ENCODE peak calls at places on chromosomes 1 and 21, in ten cellular contexts. M is upper lobe of left lung, K is esophagus muscularis mucosa, F is transverse colon, A is breast epithelium, J is lower leg skin, D is GM12891, W is heart left ventricle, H is Peyer's patch, B is IMR-90. C is an unnamed sample.

GRCh38 chr1:209937996-209938959 is at the start of gene SYT14:
- DNase-seq in M (peak; percentile 65), K (no peak), F (no peak), A (no peak), J (no peak), D (no peak), W (no peak), H (no peak), B (peak; percentile 25), C (peak; percentile 81)

GRCh38 chr1:202274611-202275010 is 67.1 kb downstream of the UBE2T start:
- DNase-seq in M (no peak), K (no peak), F (peak; percentile 20), A (no peak), J (no peak), D (peak; percentile 30), W (peak; percentile 36), H (no peak), B (peak; percentile 12), C (no peak)

GRCh38 chr1:228494970-228495853 is 8.0 kb downstream of the RNF187 start:
- DNase-seq in M (no peak), K (no peak), F (no peak), A (no peak), J (no peak), D (no peak), W (no peak), H (no peak), B (no peak), C (no peak)

GRCh38 chr21:44550807-44551206 is 498 bp downstream of the KRTAP10-2 start:
- DNase-seq in M (peak; percentile 56), K (peak; percentile 68), F (peak; percentile 4), A (no peak), J (no peak), D (no peak), W (peak; percentile 9), H (no peak), B (no peak), C (no peak)

GRCh38 chr1:54287176-54287650 is 87.2 kb downstream of the MRPL37 start:
- DNase-seq in M (no peak), K (no peak), F (peak; percentile 86), A (peak; percentile 74), J (peak; percentile 74), D (peak; percentile 59), W (peak; percentile 72), H (peak; percentile 86), B (peak; percentile 55), C (peak; percentile 88)

GRCh38 chr1:247407180-247407616 is 8.8 kb upstream of the NLRP3 start:
- DNase-seq in M (peak; percentile 85), K (no peak), F (peak; percentile 37), A (no peak), J (peak; percentile 21), D (peak; percentile 36), W (no peak), H (no peak), B (no peak), C (no peak)

GRCh38 chr1:8660455-8660854 is 157.0 kb downstream of the RERE start:
- DNase-seq in M (no peak), K (no peak), F (no peak), A (no peak), J (peak; percentile 40), D (no peak), W (peak; percentile 47), H (no peak), B (peak; percentile 94), C (peak; percentile 41)

GRCh38 chr1:7871136-7871535 is 18.3 kb upstream of the UTS2 start:
- DNase-seq in M (no peak), K (no peak), F (no peak), A (no peak), J (no peak), D (no peak), W (no peak), H (no peak), B (no peak), C (no peak)

GRCh38 chr21:15134711-15135110 is 69.9 kb upstream of the NRIP1 start:
- DNase-seq in M (no peak), K (no peak), F (peak; percentile 66), A (no peak), J (no peak), D (no peak), W (no peak), H (no peak), B (no peak), C (no peak)

GRCh38 chr1:163173121-163173520 is 29.6 kb downstream of the RGS5 start:
- DNase-seq in M (no peak), K (no peak), F (no peak), A (no peak), J (no peak), D (no peak), W (no peak), H (no peak), B (no peak), C (no peak)

GRCh38 chr1:119330062-119330939 is 38.3 kb upstream of the HAO2 start:
- DNase-seq in M (no peak), K (no peak), F (no peak), A (no peak), J (no peak), D (no peak), W (no peak), H (no peak), B (no peak), C (no peak)

GRCh38 chr1:219533280-219533679 is 79.6 kb downstream of the ZC3H11B start:
- DNase-seq in M (no peak), K (no peak), F (no peak), A (no peak), J (peak; percentile 37), D (no peak), W (no peak), H (no peak), B (no peak), C (no peak)

GRCh38 chr1:171366099-171366498 is 52.1 kb downstream of the FMO4 start:
- DNase-seq in M (no peak), K (no peak), F (no peak), A (no peak), J (no peak), D (no peak), W (no peak), H (no peak), B (no peak), C (no peak)

GRCh38 chr1:171372418-171373088 is 58.6 kb downstream of the FMO4 start:
- DNase-seq in M (no peak), K (no peak), F (no peak), A (no peak), J (no peak), D (no peak), W (no peak), H (no peak), B (no peak), C (no peak)

DNA sequence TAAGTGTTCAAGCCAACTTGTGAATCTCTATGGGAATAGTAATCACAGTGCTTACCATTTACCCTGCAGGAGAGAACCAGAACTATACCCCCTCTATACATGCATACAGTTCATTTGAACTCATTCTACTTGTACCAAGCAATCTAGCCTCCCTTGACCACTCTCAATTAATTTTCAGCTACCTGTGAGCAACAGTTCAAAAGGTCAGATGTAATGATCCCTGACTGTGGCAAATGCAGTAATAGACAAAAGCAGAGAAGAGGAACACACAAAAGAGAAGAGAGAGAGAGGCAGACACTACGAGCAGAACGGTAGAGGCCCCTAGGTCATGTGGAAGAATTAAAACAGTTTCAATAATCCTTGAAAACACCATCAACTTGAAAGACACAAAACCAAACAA is 52.8 kb downstream of the FMO4 start:
- DNase-seq in M (no peak), K (no peak), F (no peak), A (no peak), J (no peak), D (no peak), W (no peak), H (no peak), B (no peak), C (no peak)
- TF ChIP-seq POLR2A in M (no peak), K (no peak), F (no peak), A (no peak), J (no peak), D (no peak), W (no peak), H (no peak), B (no peak), C (no peak)

GRCh38 chr1:231554969-231555368 is 26.5 kb downstream of the TSNAX start:
- DNase-seq in M (no peak), K (no peak), F (no peak), A (no peak), J (no peak), D (no peak), W (no peak), H (no peak), B (no peak), C (no peak)

GRCh38 chr1:231544943-231545592 is 16.6 kb downstream of the TSNAX start:
- DNase-seq in M (no peak), K (no peak), F (no peak), A (no peak), J (no peak), D (no peak), W (no peak), H (no peak), B (no peak), C (no peak)

GRCh38 chr1:231553320-231553719 is 24.9 kb downstream of the TSNAX start:
- DNase-seq in M (no peak), K (no peak), F (no peak), A (no peak), J (no peak), D (no peak), W (no peak), H (no peak), B (no peak), C (no peak)

GRCh38 chr1:231549733-231550447 is 21.4 kb downstream of the TSNAX start:
- DNase-seq in M (no peak), K (no peak), F (no peak), A (no peak), J (no peak), D (no peak), W (no peak), H (no peak), B (no peak), C (no peak)

DNA sequence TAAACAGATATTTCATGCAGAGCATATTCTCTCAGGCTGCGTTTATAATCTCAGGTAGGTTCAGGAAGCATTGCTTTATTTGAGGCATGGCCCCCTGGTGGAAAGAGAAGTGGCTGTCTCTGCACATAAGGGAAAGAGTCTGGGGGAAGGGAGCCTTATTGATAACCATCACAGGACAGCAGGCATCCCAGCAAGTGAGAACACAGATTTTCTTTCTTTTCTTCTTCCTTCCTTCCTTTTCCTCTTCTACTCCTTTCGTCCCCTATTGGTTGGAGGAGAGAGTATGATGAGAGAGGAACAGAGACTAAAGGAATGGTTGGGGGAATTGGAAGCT is 21.9 kb downstream of the TSNAX start:
- DNase-seq in M (no peak), K (no peak), F (no peak), A (no peak), J (no peak), D (no peak), W (no peak), H (no peak), B (no peak), C (no peak)
- TF ChIP-seq POLR2A in M (no peak), K (no peak), F (no peak), A (no peak), J (no peak), D (no peak), W (no peak), H (no peak), B (no peak), C (no peak)

GRCh38 chr1:172917972-172918371 is 132.8 kb downstream of the TNFSF18 start:
- DNase-seq in M (no peak), K (no peak), F (no peak), A (no peak), J (no peak), D (no peak), W (no peak), H (no peak), B (peak; percentile 98), C (peak; percentile 50)
- TF ChIP-seq POLR2A in M (no peak), K (no peak), F (no peak), A (no peak), J (no peak), D (no peak), W (no peak), H (no peak), B (no peak), C (no peak)

GRCh38 chr1:116373451-116374339 is 651 bp downstream of the ATP1A1 start:
- DNase-seq in M (peak; percentile 93), K (no peak), F (peak; percentile 76), A (peak; percentile 78), J (peak; percentile 67), D (no peak), W (peak; percentile 81), H (peak; percentile 79), B (peak; percentile 24), C (peak; percentile 27)
- TF ChIP-seq POLR2A in M (peak; percentile 55), K (no peak), F (peak; percentile 55), A (peak; percentile 53), J (no peak), D (peak; percentile 11), W (no peak), H (peak; percentile 26), B (no peak), C (peak; percentile 50)

C was measured in H54.